ENCODE peak calls at places on chromosome 22, in eight cellular contexts. J, B, S, M, A, W, L and I are unnamed samples.

GRCh38 chr22:46072030-46072881 is 78.1 kb upstream of the PPARA start:
- DNase-seq in W (peak; percentile 50), B (peak; percentile 29), L (no peak), S (peak; percentile 65), M (no peak), A (no peak), J (peak; percentile 41), I (no peak)

GRCh38 chr22:45865561-45866397 is 111.2 kb downstream of the WNT7B start:
- DNase-seq in M (no peak), J (no peak), S (no peak), W (no peak), A (no peak), L (no peak), B (no peak), I (peak; percentile 5)

GRCh38 chr22:27775698-27776409 is 25.7 kb downstream of the MN1 start:
- DNase-seq in L (no peak), J (no peak), A (no peak), M (no peak), B (no peak), S (no peak), W (no peak), I (no peak)

GRCh38 chr22:43099095-43099494 is 9.9 kb upstream of the TTLL1 start:
- DNase-seq in M (no peak), W (no peak), B (no peak), S (no peak), A (no peak), J (no peak), L (no peak), I (no peak)

GRCh38 chr22:33758125-33758483 is 162.2 kb downstream of the LARGE1 start:
- DNase-seq in L (no peak), B (no peak), W (no peak), S (no peak), J (no peak), M (no peak), A (no peak), I (no peak)

GRCh38 chr22:36197065-36197440 is 4.6 kb downstream of the APOL4 start:
- DNase-seq in S (no peak), W (no peak), M (no peak), B (peak; percentile 80), J (peak; percentile 69), A (peak; percentile 38), L (no peak), I (peak; percentile 61)

GRCh38 chr22:49090061-49090852 is 737.4 kb downstream of the BRD1 start:
- DNase-seq in J (no peak), W (no peak), S (no peak), L (no peak), A (no peak), M (no peak), B (no peak), I (no peak)

GRCh38 chr22:41197808-41198585 is 7.1 kb upstream of the L3MBTL2 start:
- DNase-seq in A (no peak), S (peak; percentile 62), W (peak; percentile 61), B (peak; percentile 47), M (no peak), L (peak; percentile 38), J (peak; percentile 55), I (peak; percentile 30)

GRCh38 chr22:47126344-47126811 is 363.9 kb downstream of the TBC1D22A start:
- DNase-seq in M (no peak), W (no peak), B (no peak), A (no peak), J (no peak), L (no peak), S (no peak), I (no peak)

GRCh38 chr22:38761202-38762162 is 5.7 kb upstream of the SUN2 start:
- DNase-seq in B (no peak), M (no peak), S (no peak), J (no peak), A (no peak), L (no peak), W (no peak), I (no peak)